ENCODE peak calls at places on chromosomes 5 and 9, in seven cellular contexts. Y, S, O, B, H, T and D are unnamed samples.

GRCh38 chr5:171272996-171273970 is 35.8 kb upstream of the TLX3 start:
- DNase-seq in O (no peak), B (no peak), T (no peak), S (peak; percentile 61), H (no peak), Y (no peak), D (no peak)

GRCh38 chr9:124450931-124451661 is 845 bp downstream of the ADGRD2 start:
- DNase-seq in O (no peak), T (no peak), H (no peak), Y (no peak), S (no peak), B (no peak), D (no peak)

GRCh38 chr9:16985559-16986348 is 115.3 kb upstream of the BNC2 start:
- DNase-seq in H (no peak), T (peak; percentile 94), S (no peak), B (peak; percentile 63), O (no peak), Y (no peak), D (no peak)

GRCh38 chr9:116250881-116251280 is 97.3 kb downstream of the PAPPA start:
- DNase-seq in H (no peak), O (no peak), Y (no peak), T (no peak), S (no peak), B (no peak), D (no peak)

GRCh38 chr5:71663166-71663565 is 55.9 kb upstream of the CARTPT start:
- DNase-seq in B (no peak), H (no peak), T (no peak), S (no peak), O (no peak), Y (no peak), D (no peak)

GRCh38 chr9:79568337-79569084 is 3.3 kb upstream of the TLE4 start:
- DNase-seq in Y (no peak), O (no peak), H (no peak), S (no peak), T (no peak), B (no peak), D (no peak)

GRCh38 chr5:26761040-26761439 is 277.3 kb downstream of the CDH9 start:
- DNase-seq in H (no peak), S (no peak), Y (no peak), O (no peak), T (no peak), B (no peak), D (peak; percentile 95)

GRCh38 chr9:137268538-137269201 is 8.9 kb upstream of the TOR4A start:
- DNase-seq in O (no peak), S (no peak), B (peak; percentile 38), Y (no peak), H (no peak), T (no peak), D (no peak)

GRCh38 chr9:117411547-117411946 is 3.3 kb downstream of the ASTN2 start:
- DNase-seq in Y (no peak), B (no peak), H (no peak), O (no peak), T (peak; percentile 6), S (no peak), D (peak; percentile 32)

GRCh38 chr9:18058564-18058963 is 415.4 kb upstream of the ADAMTSL1 start:
- DNase-seq in T (no peak), O (no peak), Y (no peak), H (no peak), B (no peak), S (no peak), D (no peak)

GRCh38 chr9:37611961-37612360 is 19.6 kb upstream of the TOMM5 start:
- DNase-seq in Y (no peak), B (no peak), O (no peak), S (no peak), H (no peak), T (no peak), D (no peak)

GRCh38 chr5:102959055-102959454 is 160.9 kb downstream of the GIN1 start:
- DNase-seq in T (peak; percentile 94), O (no peak), S (no peak), H (no peak), Y (no peak), B (no peak), D (no peak)

GRCh38 chr9:37515620-37516258 is 30.0 kb downstream of the POLR1E start:
- DNase-seq in H (no peak), B (no peak), T (no peak), O (no peak), S (no peak), Y (no peak), D (no peak)

GRCh38 chr5:54668096-54668495 is 150.5 kb downstream of the SNX18 start:
- DNase-seq in S (no peak), T (no peak), O (no peak), B (no peak), Y (no peak), H (no peak), D (no peak)

GRCh38 chr9:97038909-97039781 is at the start of gene CTSV:
- DNase-seq in S (peak; percentile 94), Y (peak; percentile 48), T (peak; percentile 27), H (peak; percentile 85), O (peak; percentile 28), B (peak; percentile 83), D (peak; percentile 95)

GRCh38 chr9:70478963-70479641 is 64.6 kb upstream of the KLF9 start:
- DNase-seq in O (no peak), B (peak; percentile 32), T (no peak), H (no peak), Y (no peak), S (no peak), D (no peak)

GRCh38 chr5:114473541-114473940 is 111.7 kb downstream of the KCNN2 start:
- DNase-seq in Y (no peak), S (no peak), T (no peak), O (no peak), B (no peak), H (no peak), D (no peak)

GRCh38 chr5:181191526-181192336 is 13.3 kb downstream of the TRIM7 start:
- DNase-seq in B (peak; percentile 95), H (peak; percentile 95), Y (peak; percentile 95), S (peak; percentile 94), O (peak; percentile 89), T (peak; percentile 89), D (no peak)

GRCh38 chr5:157259699-157260098 is 6.2 kb upstream of the CYFIP2 start:
- DNase-seq in Y (no peak), O (no peak), S (no peak), T (no peak), B (no peak), H (no peak), D (no peak)